ENCODE peak calls at places on chromosomes 6 and 20, in four cellular contexts. F is mesenteric fat pad; R is stimulated activated naive CD8-positive, alpha-beta T cell treated with anti-CD3 and anti-CD28 coated beads, Interleukin-15, Interleukin-2, amounts not matched to agents 100 U/mL and 50 U/mL, for 24 hours; A is fibroblast of the conjunctiva. W is an unnamed sample.

GRCh38 chr6:84357631-84358030 is 130.2 kb upstream of the CEP162 start:
- DNase-seq in A (no peak), R (no peak), F (no peak), W (no peak)

GRCh38 chr20:62203378-62204030 is 16.6 kb downstream of the HRH3 start:
- DNase-seq in F (no peak), A (no peak), R (no peak), W (no peak)

GRCh38 chr20:62719250-62719945 is 10.8 kb downstream of the NTSR1 start:
- DNase-seq in R (no peak), F (no peak), A (no peak), W (no peak)

GRCh38 chr6:37083243-37084138 is 78.0 kb downstream of the FGD2 start:
- DNase-seq in A (peak), R (no peak), F (no peak), W (no peak)

GRCh38 chr6:34531580-34532201 is 24.4 kb downstream of the SPDEF start:
- DNase-seq in R (peak), F (no peak), A (peak), W (peak)

GRCh38 chr20:36074983-36075382 is 79.6 kb upstream of the EPB41L1 start:
- DNase-seq in F (no peak), R (no peak), A (no peak), W (no peak)

GRCh38 chr6:26122402-26122792 is 35.2 kb downstream of the HFE start:
- DNase-seq in F (no peak), A (no peak), R (no peak), W (peak)

GRCh38 chr6:99216959-99217358 is 132.5 kb downstream of the FAXC start:
- DNase-seq in R (no peak), A (no peak), F (no peak), W (peak)

GRCh38 chr20:38222923-38223742 is 37.4 kb downstream of the KIAA1755 start:
- DNase-seq in F (no peak), R (no peak), A (no peak), W (no peak)

GRCh38 chr6:9516207-9516606 is 898.7 kb downstream of the TFAP2A start:
- DNase-seq in R (no peak), F (no peak), A (peak), W (peak)